ENCODE peak calls at places on chromosomes 4 and X, in eight cellular contexts. S, L, G, D, A, Q, Z and C are unnamed samples. For H3K27me3, the result is how much of the 10 kb centered on the place peaks cover.

GRCh38 chr4:139245590-139245989 is 34.4 kb downstream of the MGARP start:
- DNase-seq in Q (no peak), L (no peak), Z (peak), G (no peak), A (no peak), S (peak), D (no peak), C (no peak)

GRCh38 chr4:30929649-30930048 is 209.5 kb downstream of the PCDH7 start:
- DNase-seq in Z (no peak), A (peak), D (no peak), S (no peak), G (no peak), L (no peak), Q (no peak), C (no peak)

GRCh38 chr4:30386266-30386895 is 333.8 kb upstream of the PCDH7 start:
- DNase-seq in Z (peak), G (no peak), S (peak), L (no peak), A (no peak), D (no peak), Q (no peak), C (no peak)

GRCh38 chr4:138567696-138568095 is 325.5 kb upstream of the SLC7A11 start:
- DNase-seq in D (no peak), Q (no peak), G (no peak), Z (no peak), A (no peak), S (peak), L (no peak), C (no peak)

GRCh38 chr4:182475539-182475938 is 232.3 kb downstream of the TENM3 start:
- DNase-seq in Z (no peak), A (no peak), Q (no peak), D (no peak), S (no peak), G (no peak), L (no peak), C (no peak)

GRCh38 chrX:135528274-135528673 is 7.8 kb downstream of the INTS6L start:
- DNase-seq in L (no peak), G (no peak), A (no peak), S (no peak), D (no peak), Z (no peak), Q (no peak), C (no peak)

GRCh38 chrX:133926099-133926498 is 59.3 kb downstream of the GPC3 start:
- DNase-seq in D (peak), L (no peak), Z (no peak), S (no peak), A (no peak), G (no peak), Q (no peak), C (no peak)

GRCh38 chr4:159966741-159967140 is 863.9 kb downstream of the RAPGEF2 start:
- DNase-seq in G (no peak), L (no peak), Z (no peak), A (no peak), D (no peak), Q (no peak), S (no peak), C (no peak)

GRCh38 chr4:37595875-37596402 is 90.2 kb downstream of the RELL1 start:
- DNase-seq in L (no peak), S (no peak), Z (no peak), D (no peak), G (no peak), Q (no peak), A (no peak), C (no peak)

GRCh38 chr4:176500894-176501293 is 181.1 kb downstream of the SPCS3 start:
- DNase-seq in G (no peak), Z (no peak), S (no peak), D (no peak), L (no peak), Q (no peak), A (no peak), C (no peak)

GRCh38 chr4:66539745-66540144 is 869.5 kb upstream of the EPHA5 start:
- DNase-seq in S (no peak), A (no peak), Q (no peak), G (no peak), L (no peak), D (no peak), Z (no peak), C (no peak)

GRCh38 chr4:74123065-74123728 is 24.2 kb upstream of the CXCL2 start:
- DNase-seq in G (no peak), S (peak), A (no peak), Q (no peak), D (no peak), Z (peak), L (peak), C (no peak)

GRCh38 chr4:120824905-120825304 is 97.6 kb downstream of the PRDM5 start:
- DNase-seq in D (no peak), Z (no peak), Q (no peak), S (no peak), G (no peak), L (no peak), A (no peak), C (no peak)

GRCh38 chr4:83535520-83535944 is 376 bp upstream of the GPAT3 start:
- DNase-seq in A (peak), D (peak), Z (peak), G (peak), Q (no peak), L (peak), S (peak), C (peak)
- TF ChIP-seq EZH2phosphoT487 in A (peak), D (no peak), Z (no peak), G (no peak), Q (no peak), L (no peak), S (no peak), C (no peak)

DNA sequence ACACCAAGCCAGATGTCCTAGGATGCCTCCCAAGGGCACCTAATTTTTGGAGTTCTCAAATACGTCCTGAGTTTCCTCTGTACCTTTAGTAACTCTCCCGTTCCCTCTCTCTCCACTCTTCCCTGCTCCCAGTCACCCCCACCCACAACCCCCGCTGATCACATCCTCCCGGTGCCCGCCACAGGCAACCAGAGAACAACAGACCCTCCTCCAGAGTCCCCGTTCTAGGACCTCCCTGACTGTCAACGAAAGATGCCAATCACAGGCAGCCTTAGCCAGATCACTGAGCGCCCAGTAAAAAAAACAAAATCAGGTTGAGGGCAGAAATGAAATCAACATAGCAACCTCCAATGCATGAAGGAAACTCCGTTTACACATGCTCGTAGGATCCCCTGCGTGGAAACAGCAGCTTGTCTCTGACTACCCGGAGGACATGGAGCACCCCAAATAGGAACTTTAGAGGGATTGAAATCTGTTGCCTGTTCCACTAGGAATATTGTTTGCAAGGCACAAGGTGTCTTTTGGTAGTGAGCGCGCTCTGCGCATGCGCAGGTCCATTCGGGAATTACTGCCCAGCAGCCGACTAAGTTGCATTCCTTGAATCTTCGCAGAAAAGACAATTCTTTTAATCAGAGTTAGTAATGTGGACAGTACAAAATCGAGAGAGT is at the start of gene GABRB1:
- DNase-seq in G (no peak), Z (no peak), D (peak), A (peak), S (peak), L (peak), Q (peak), C (peak)
- H3K27me3 ChIP-seq in G (under half), Z (under half), D (under half), A (under half), S (under half), L (under half), Q (under half), C (under half)

GRCh38 chr4:82900016-82900334 is 560 bp upstream of the THAP9 start:
- DNase-seq in G (no peak), Z (no peak), Q (no peak), S (peak), D (peak), A (peak), L (peak), C (peak)
- TF ChIP-seq EZH2phosphoT487 in G (no peak), Z (no peak), Q (no peak), S (no peak), D (no peak), A (no peak), L (no peak), C (no peak)

GRCh38 chrX:110989447-110989846 is 106.5 kb upstream of the PAK3 start:
- DNase-seq in Z (no peak), S (no peak), G (no peak), L (no peak), Q (no peak), D (no peak), A (no peak), C (no peak)
- H3K27me3 ChIP-seq in Z (under half), S (under half), G (under half), L (under half), Q (under half), D (under half), A (under half), C (under half)

DNA sequence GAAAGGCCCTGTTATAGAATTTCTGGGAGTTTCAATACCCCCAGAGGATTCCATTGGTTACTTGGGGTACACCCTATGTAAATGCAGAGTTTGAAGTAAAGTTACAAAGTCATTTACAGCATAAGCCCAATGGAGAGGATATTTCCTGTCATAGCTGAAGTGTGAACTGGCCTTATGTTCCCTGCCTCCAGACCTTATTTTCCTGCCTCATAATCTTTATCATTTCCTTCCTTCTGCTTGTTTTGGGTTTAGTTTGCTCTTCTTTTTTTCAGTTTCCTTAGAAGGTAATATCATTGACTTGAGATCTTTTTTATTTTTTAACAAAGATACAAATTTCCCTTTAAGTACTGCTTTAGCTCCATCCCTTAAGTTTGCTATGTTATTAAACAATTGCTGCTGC is 85.4 kb downstream of the PPEF1 start:
- DNase-seq in D (no peak), G (no peak), L (no peak), Q (no peak), S (no peak), Z (no peak), A (no peak), C (no peak)
- TF ChIP-seq EZH2phosphoT487 in D (no peak), G (no peak), L (no peak), Q (no peak), S (no peak), Z (no peak), A (no peak), C (no peak)

GRCh38 chr4:61532324-61532723 is 332.2 kb downstream of the ADGRL3 start:
- DNase-seq in A (peak), D (no peak), G (no peak), S (no peak), Q (no peak), L (no peak), Z (no peak), C (no peak)
- H3K27me3 ChIP-seq in A (under half), D (under half), G (under half), S (under half), Q (under half), L (under half), Z (under half), C (under half)

GRCh38 chrX:37800762-37801161 is 20.9 kb downstream of the CYBB start:
- DNase-seq in Q (no peak), Z (no peak), D (no peak), G (no peak), S (no peak), L (no peak), A (no peak), C (no peak)
- TF ChIP-seq EZH2phosphoT487 in Q (no peak), Z (no peak), D (no peak), G (no peak), S (no peak), L (no peak), A (no peak), C (no peak)